ENCODE peak calls at places on chromosome 15, in six cellular contexts. D is NCI-H2029; S is activated CD8-positive, alpha-beta T cell treated with anti-CD3 and anti-CD28 coated beads for 36 hours; L is renal cortical epithelial cell; T is HEK293T; Y is HFFc6. X is an unnamed sample.

GRCh38 chr15:31151301-31152233 is 50.0 kb upstream of the TRPM1 start:
- DNase-seq in D (no peak), S (no peak), L (no peak), T (no peak), Y (no peak), X (no peak)

GRCh38 chr15:83248944-83249343 is 35.5 kb downstream of the BNC1 start:
- DNase-seq in D (no peak), S (no peak), L (no peak), T (no peak), Y (no peak), X (no peak)

GRCh38 chr15:76335851-76336253 is 721 bp upstream of the ISL2 start:
- DNase-seq in D (no peak), S (no peak), L (no peak), T (peak; percentile 45), Y (no peak), X (no peak)

GRCh38 chr15:39770748-39771689 is 11.6 kb downstream of the FSIP1 start:
- DNase-seq in D (no peak), S (no peak), L (peak; percentile 31), T (no peak), Y (peak; percentile 90), X (no peak)

GRCh38 chr15:67821784-67822451 is 3.4 kb upstream of the SKOR1 start:
- DNase-seq in D (no peak), S (no peak), L (no peak), T (no peak), Y (no peak), X (no peak)

GRCh38 chr15:90571063-90571541 is 41.4 kb downstream of the CRTC3 start:
- DNase-seq in D (no peak), S (no peak), L (no peak), T (no peak), Y (peak; percentile 81), X (no peak)

GRCh38 chr15:60407406-60407805 is 9.6 kb upstream of the ANXA2 start:
- DNase-seq in D (no peak), S (no peak), L (peak; percentile 76), T (no peak), Y (peak; percentile 83), X (no peak)

GRCh38 chr15:100694381-100695012 is 92.1 kb downstream of the ASB7 start:
- DNase-seq in D (no peak), S (no peak), L (no peak), T (no peak), Y (no peak), X (no peak)

GRCh38 chr15:100918690-100919480 is at the start of gene LRRK1:
- DNase-seq in D (no peak), S (peak; percentile 12), L (peak; percentile 23), T (no peak), Y (no peak), X (peak; percentile 32)